ENCODE peak calls at places on chromosomes 2 and 18, in seven cellular contexts. W, H, K, N, G, X and L are unnamed samples.
A peak's percentile ranks its signal among the peaks of the same experiment; 100 is the strongest.

GRCh38 chr2:157940024-157940423 is 63.9 kb upstream of the ACVR1 start:
- DNase-seq in K (no peak), H (peak; percentile 11), X (no peak), G (no peak), N (no peak), W (no peak), L (no peak)

GRCh38 chr18:11516988-11517630 is 92.3 kb upstream of the SLC35G4 start:
- DNase-seq in K (no peak), H (peak; percentile 35), W (no peak), N (no peak), G (no peak), X (no peak), L (no peak)

GRCh38 chr2:170276926-170277571 is 99.1 kb downstream of the MYO3B start:
- DNase-seq in W (no peak), G (no peak), K (no peak), N (no peak), X (no peak), H (no peak), L (no peak)

GRCh38 chr2:104406273-104406726 is 447.6 kb upstream of the POU3F3 start:
- DNase-seq in N (no peak), W (no peak), H (peak; percentile 1), K (peak; percentile 3), G (peak; percentile 60), X (no peak), L (no peak)

GRCh38 chr2:218782529-218782845 is 540 bp downstream of the CYP27A1 start:
- DNase-seq in H (no peak), X (no peak), W (no peak), N (no peak), K (no peak), G (no peak), L (peak; percentile 27)

GRCh38 chr2:96895709-96896651 is 26.1 kb upstream of the SEMA4C start:
- DNase-seq in W (peak; percentile 88), K (no peak), X (no peak), G (no peak), N (no peak), H (no peak), L (no peak)

GRCh38 chr18:23862071-23862470 is 152.5 kb upstream of the TTC39C start:
- DNase-seq in W (no peak), N (peak; percentile 95), K (no peak), X (no peak), H (peak; percentile 93), G (peak; percentile 95), L (peak; percentile 77)

GRCh38 chr2:37579314-37579713 is 92.1 kb downstream of the CDC42EP3 start:
- DNase-seq in K (no peak), H (no peak), G (no peak), N (no peak), X (no peak), W (no peak), L (no peak)

GRCh38 chr2:206512999-206513398 is 69.7 kb downstream of the ADAM23 start:
- DNase-seq in G (no peak), K (no peak), W (no peak), H (no peak), N (no peak), X (no peak), L (no peak)

GRCh38 chr18:77132369-77133050 is at the start of gene MBP:
- DNase-seq in N (no peak), G (no peak), W (peak; percentile 94), K (peak; percentile 73), X (peak; percentile 91), H (peak; percentile 45), L (peak; percentile 27)

GRCh38 chr2:178796079-178796677 is 11.0 kb downstream of the TTN start:
- DNase-seq in H (peak; percentile 67), X (no peak), W (no peak), G (peak; percentile 35), N (peak; percentile 50), K (no peak), L (peak; percentile 83)

GRCh38 chr2:168006538-168006937 is 240.9 kb downstream of the STK39 start:
- DNase-seq in G (no peak), N (no peak), H (no peak), W (no peak), K (no peak), X (no peak), L (no peak)

GRCh38 chr18:45541421-45541820 is 73.9 kb upstream of the SLC14A2 start:
- DNase-seq in W (no peak), K (no peak), N (no peak), G (no peak), X (no peak), H (no peak), L (no peak)

GRCh38 chr18:51647942-51648341 is 450.5 kb upstream of the MEX3C start:
- DNase-seq in H (no peak), N (no peak), X (no peak), W (no peak), K (no peak), G (no peak), L (no peak)

GRCh38 chr2:54482725-54483124 is 26.6 kb downstream of the SPTBN1 start:
- DNase-seq in W (no peak), G (peak; percentile 88), H (peak; percentile 96), K (peak; percentile 26), X (no peak), N (peak; percentile 90), L (peak; percentile 72)

GRCh38 chr2:102084651-102085050 is 57.9 kb upstream of the IL1R1 start:
- DNase-seq in X (no peak), G (no peak), N (no peak), H (no peak), K (no peak), W (no peak), L (no peak)

GRCh38 chr2:197453914-197454398 is 604 bp downstream of the COQ10B start:
- DNase-seq in K (no peak), G (peak; percentile 89), W (no peak), H (no peak), X (no peak), N (peak; percentile 96), L (no peak)

GRCh38 chr18:21682276-21683051 is 22.1 kb downstream of the ABHD3 start:
- DNase-seq in G (peak; percentile 75), N (peak; percentile 67), H (peak; percentile 76), W (no peak), K (peak; percentile 68), X (no peak), L (peak; percentile 12)

GRCh38 chr2:152627010-152627957 is 90.0 kb downstream of the PRPF40A start:
- DNase-seq in X (no peak), W (no peak), N (peak; percentile 55), G (peak; percentile 38), H (peak; percentile 67), K (peak; percentile 15), L (peak; percentile 77)

GRCh38 chr2:136179602-136179975 is 61.6 kb upstream of the CXCR4 start:
- DNase-seq in X (no peak), W (no peak), N (no peak), K (no peak), G (no peak), H (no peak), L (no peak)

GRCh38 chr2:85914916-85915315 is 26.1 kb upstream of the ST3GAL5 start:
- DNase-seq in W (no peak), H (no peak), G (no peak), K (no peak), X (no peak), N (no peak), L (no peak)

GRCh38 chr2:147046473-147046872 is 798.4 kb upstream of the ACVR2A start:
- DNase-seq in W (no peak), N (no peak), G (no peak), X (no peak), K (no peak), H (no peak), L (no peak)

GRCh38 chr2:85704800-85705679 is 10.9 kb downstream of the GNLY start:
- DNase-seq in H (no peak), X (no peak), K (no peak), G (peak; percentile 44), N (no peak), W (no peak), L (no peak)

DNA sequence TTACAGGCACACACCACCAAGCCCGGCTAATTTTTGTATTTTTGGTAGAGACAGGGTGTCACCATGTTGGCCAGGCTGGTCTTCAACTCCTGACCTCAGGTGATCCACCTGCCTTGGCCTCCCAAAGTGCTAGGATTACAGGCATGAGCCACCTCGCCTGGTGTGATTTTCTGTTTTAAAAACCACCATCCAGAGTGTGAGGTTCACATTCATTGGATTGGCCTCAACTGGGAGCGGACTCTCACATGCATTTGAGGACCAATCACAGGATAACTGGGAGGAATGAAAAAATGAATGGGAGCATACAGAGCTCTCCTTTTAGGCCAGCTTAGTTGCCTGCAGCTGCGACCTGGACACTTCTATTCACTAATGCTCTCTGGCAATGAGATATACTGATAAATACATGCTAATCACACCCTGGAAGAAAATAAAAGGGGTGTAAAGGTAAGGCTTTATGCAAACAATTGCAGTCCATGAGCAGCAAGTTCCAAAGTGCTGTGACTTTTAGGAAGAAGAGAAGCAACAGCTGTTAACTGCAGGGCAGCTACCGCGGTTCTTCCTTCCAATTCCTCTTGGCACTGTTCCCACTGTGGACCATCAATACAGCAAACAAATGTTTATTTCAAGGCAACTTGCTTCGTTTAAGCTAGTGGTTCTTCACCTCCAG is 49.4 kb upstream of the FZD5 start:
- DNase-seq in G (no peak), H (no peak), W (no peak), K (no peak), X (no peak), N (no peak), L (no peak)
- H3K9ac ChIP-seq in G (no peak overlapping the region), H (no peak overlapping the region), W (no peak overlapping the region), K (no peak overlapping the region), X (no peak overlapping the region), N (no peak overlapping the region), L (no peak overlapping the region)

GRCh38 chr2:117973498-117974082 is 40.3 kb downstream of the CCDC93 start:
- DNase-seq in K (no peak), X (no peak), W (no peak), N (no peak), H (no peak), G (no peak), L (no peak)
- H3K36me3 ChIP-seq in K (no peaks in the 10 kb centered on the region), X (peaks cover 6% of the 10 kb centered on the region), W (peaks cover 35% of the 10 kb centered on the region), N (peaks cover 24% of the 10 kb centered on the region), H (peaks cover 25% of the 10 kb centered on the region), G (peaks cover 21% of the 10 kb centered on the region), L (peaks cover 88% of the 10 kb centered on the region)

DNA sequence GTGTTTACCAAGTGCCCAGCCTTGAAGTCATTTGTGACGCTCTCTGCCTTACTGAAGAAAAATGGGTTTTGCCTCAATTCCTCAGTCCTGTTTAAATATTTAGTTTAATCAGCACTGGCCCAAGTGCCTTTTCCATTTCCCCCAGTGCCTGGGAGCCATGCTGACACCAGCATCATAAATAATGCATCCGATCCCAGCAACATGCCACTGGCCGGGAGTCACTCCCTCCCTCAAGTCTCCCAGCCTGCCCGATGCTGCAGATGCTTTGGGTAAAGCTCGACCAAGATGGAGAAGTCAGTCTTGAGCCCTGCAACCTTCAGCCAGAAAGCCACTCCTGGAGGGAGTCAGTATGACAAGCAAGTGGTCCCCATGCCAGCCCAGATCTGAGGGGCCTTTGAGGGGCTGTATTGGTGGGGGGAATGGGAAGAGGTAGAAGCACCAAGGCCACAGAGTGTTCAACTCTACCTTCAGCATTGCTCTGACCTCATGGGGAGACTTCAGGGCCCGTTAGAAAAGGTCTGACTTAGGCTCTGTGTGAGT is 12.0 kb upstream of the MTA3 start:
- DNase-seq in N (no peak), K (no peak), W (no peak), G (no peak), H (no peak), X (no peak), L (no peak)
- H3K9ac ChIP-seq in N (no peak overlapping the region), K (no peak overlapping the region), W (no peak overlapping the region), G (no peak overlapping the region), H (no peak overlapping the region), X (no peak overlapping the region), L (no peak overlapping the region)

DNA sequence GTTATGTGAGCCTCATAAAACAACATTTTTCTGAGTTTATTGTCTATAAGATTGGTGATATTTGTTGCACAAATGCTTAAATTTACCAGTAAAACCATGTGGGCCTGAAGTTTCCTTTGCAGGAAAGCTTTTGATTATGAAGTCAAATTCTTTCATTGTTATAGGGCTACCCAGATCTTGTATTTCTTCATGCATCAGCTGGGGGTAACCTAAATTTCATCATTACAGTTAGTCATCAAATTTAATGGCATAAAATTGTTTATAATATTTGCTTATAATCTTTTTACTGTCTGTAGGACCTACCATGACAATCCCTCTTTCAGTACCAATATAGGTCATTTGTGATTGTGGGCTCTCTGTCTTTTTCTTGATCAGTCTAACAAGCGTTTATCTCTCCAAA is 47.8 kb downstream of the SMAD2 start:
- DNase-seq in N (peak; percentile 55), G (no peak), H (peak; percentile 38), X (no peak), W (no peak), K (no peak), L (peak; percentile 57)
- H3K36me3 ChIP-seq in N (peaks cover 4% of the 10 kb centered on the region), G (no peaks in the 10 kb centered on the region), H (no peaks in the 10 kb centered on the region), X (peaks cover 15% of the 10 kb centered on the region), W (peaks cover 2% of the 10 kb centered on the region), K (peaks cover 7% of the 10 kb centered on the region), L (peaks cover 31% of the 10 kb centered on the region)